ENCODE peak calls at places on chromosomes 1 and 21, in six cellular contexts. One of them, this sample, is unnamed.

GRCh38 chr1:227947678-227948492 is at the start of gene WNT9A:
- DNase-seq in Daoy: peak; percentile 68
- DNase-seq in activated CD4-positive, alpha-beta T cell treated with anti-CD3 and anti-CD28 coated beads, Interleukin-2, amount 50 U/mL, for 24 hours: no peak
- DNase-seq in heart left ventricle: peak; percentile 59
- DNase-seq in type B pancreatic cell: peak; percentile 77
- DNase-seq in fibroblast of mammary gland: peak; percentile 45
- DNase-seq in this sample: no peak

GRCh38 chr1:107019166-107019565 is 37.3 kb upstream of the PRMT6 start:
- DNase-seq in activated CD4-positive, alpha-beta T cell treated with anti-CD3 and anti-CD28 coated beads, Interleukin-2, amount 50 U/mL, for 24 hours: no peak
- DNase-seq in Daoy: peak; percentile 10
- DNase-seq in fibroblast of mammary gland: peak; percentile 52
- DNase-seq in type B pancreatic cell: no peak
- DNase-seq in heart left ventricle: no peak
- DNase-seq in this sample: no peak

GRCh38 chr1:160459056-160459455 is 58.7 kb downstream of the VANGL2 start:
- DNase-seq in fibroblast of mammary gland: no peak
- DNase-seq in type B pancreatic cell: no peak
- DNase-seq in activated CD4-positive, alpha-beta T cell treated with anti-CD3 and anti-CD28 coated beads, Interleukin-2, amount 50 U/mL, for 24 hours: no peak
- DNase-seq in heart left ventricle: no peak
- DNase-seq in Daoy: no peak
- DNase-seq in this sample: no peak

GRCh38 chr21:42654179-42654912 is 925 bp downstream of the PDE9A start:
- DNase-seq in fibroblast of mammary gland: no peak
- DNase-seq in heart left ventricle: no peak
- DNase-seq in type B pancreatic cell: no peak
- DNase-seq in Daoy: peak; percentile 56
- DNase-seq in activated CD4-positive, alpha-beta T cell treated with anti-CD3 and anti-CD28 coated beads, Interleukin-2, amount 50 U/mL, for 24 hours: no peak
- DNase-seq in this sample: no peak

GRCh38 chr1:75765697-75766355 is 20.2 kb upstream of the RABGGTB start:
- DNase-seq in activated CD4-positive, alpha-beta T cell treated with anti-CD3 and anti-CD28 coated beads, Interleukin-2, amount 50 U/mL, for 24 hours: no peak
- DNase-seq in Daoy: peak; percentile 46
- DNase-seq in heart left ventricle: no peak
- DNase-seq in fibroblast of mammary gland: peak; percentile 78
- DNase-seq in type B pancreatic cell: no peak
- DNase-seq in this sample: peak; percentile 78

GRCh38 chr1:18232052-18232451 is 124.5 kb downstream of the IGSF21 start:
- DNase-seq in activated CD4-positive, alpha-beta T cell treated with anti-CD3 and anti-CD28 coated beads, Interleukin-2, amount 50 U/mL, for 24 hours: no peak
- DNase-seq in heart left ventricle: no peak
- DNase-seq in type B pancreatic cell: no peak
- DNase-seq in fibroblast of mammary gland: peak; percentile 1
- DNase-seq in Daoy: no peak
- DNase-seq in this sample: no peak

GRCh38 chr21:24150753-24151152 is 1456.5 kb downstream of the MRPL39 start:
- DNase-seq in type B pancreatic cell: no peak
- DNase-seq in fibroblast of mammary gland: no peak
- DNase-seq in activated CD4-positive, alpha-beta T cell treated with anti-CD3 and anti-CD28 coated beads, Interleukin-2, amount 50 U/mL, for 24 hours: no peak
- DNase-seq in Daoy: no peak
- DNase-seq in heart left ventricle: no peak
- DNase-seq in this sample: no peak

GRCh38 chr1:5921129-5921528 is 71.1 kb downstream of the NPHP4 start:
- DNase-seq in type B pancreatic cell: peak; percentile 24
- DNase-seq in fibroblast of mammary gland: no peak
- DNase-seq in activated CD4-positive, alpha-beta T cell treated with anti-CD3 and anti-CD28 coated beads, Interleukin-2, amount 50 U/mL, for 24 hours: no peak
- DNase-seq in Daoy: no peak
- DNase-seq in heart left ventricle: no peak
- DNase-seq in this sample: no peak

GRCh38 chr1:201610806-201611205 is 71.9 kb downstream of the NAV1 start:
- DNase-seq in activated CD4-positive, alpha-beta T cell treated with anti-CD3 and anti-CD28 coated beads, Interleukin-2, amount 50 U/mL, for 24 hours: no peak
- DNase-seq in heart left ventricle: no peak
- DNase-seq in fibroblast of mammary gland: no peak
- DNase-seq in type B pancreatic cell: no peak
- DNase-seq in Daoy: no peak
- DNase-seq in this sample: no peak

GRCh38 chr1:14017531-14017961 is 317.6 kb downstream of the PRDM2 start:
- DNase-seq in activated CD4-positive, alpha-beta T cell treated with anti-CD3 and anti-CD28 coated beads, Interleukin-2, amount 50 U/mL, for 24 hours: no peak
- DNase-seq in fibroblast of mammary gland: peak; percentile 8
- DNase-seq in type B pancreatic cell: no peak
- DNase-seq in Daoy: peak; percentile 44
- DNase-seq in heart left ventricle: no peak
- DNase-seq in this sample: no peak